ENCODE peak calls at places on chromosomes 1 and 21, in nine cellular contexts. V, P, J, K, S, U, W, I and Q are unnamed samples.

GRCh38 chr1:11882814-11883538 is 24.2 kb upstream of the NPPB start:
- DNase-seq in K (peak), V (no peak), U (no peak), S (no peak), I (no peak), W (no peak), P (no peak), J (peak), Q (no peak)

GRCh38 chr1:30034105-30034626 is 689.2 kb downstream of the MATN1 start:
- DNase-seq in P (no peak), K (no peak), V (no peak), W (no peak), J (no peak), I (no peak), S (no peak), U (peak), Q (no peak)

GRCh38 chr1:46522184-46522968 is 29.1 kb downstream of the KNCN start:
- DNase-seq in K (peak), W (no peak), P (peak), J (peak), S (peak), I (no peak), U (peak), V (peak), Q (peak)

GRCh38 chr1:70486676-70487470 is 75.8 kb downstream of the CTH start:
- DNase-seq in U (no peak), S (peak), W (no peak), V (peak), J (no peak), I (no peak), K (no peak), P (no peak), Q (peak)

GRCh38 chr1:200923607-200924006 is 28.9 kb downstream of the INAVA start:
- DNase-seq in W (no peak), J (no peak), U (no peak), I (no peak), K (no peak), P (no peak), V (peak), S (no peak), Q (no peak)

GRCh38 chr1:101309334-101310221 is 72.8 kb downstream of the S1PR1 start:
- DNase-seq in V (peak), K (peak), S (peak), J (peak), P (peak), W (peak), U (no peak), I (no peak), Q (peak)

GRCh38 chr1:30803562-30803961 is 46.0 kb upstream of the LAPTM5 start:
- DNase-seq in W (no peak), V (no peak), I (no peak), J (no peak), P (no peak), K (no peak), S (no peak), U (no peak), Q (no peak)

GRCh38 chr21:15080504-15080903 is 15.7 kb upstream of the NRIP1 start:
- DNase-seq in U (no peak), P (no peak), W (no peak), J (no peak), V (no peak), I (no peak), K (no peak), S (no peak), Q (no peak)

GRCh38 chr1:160171352-160171751 is 19.0 kb upstream of the CASQ1 start:
- DNase-seq in P (no peak), W (no peak), I (no peak), J (no peak), V (peak), K (no peak), S (peak), U (peak), Q (peak)

DNA sequence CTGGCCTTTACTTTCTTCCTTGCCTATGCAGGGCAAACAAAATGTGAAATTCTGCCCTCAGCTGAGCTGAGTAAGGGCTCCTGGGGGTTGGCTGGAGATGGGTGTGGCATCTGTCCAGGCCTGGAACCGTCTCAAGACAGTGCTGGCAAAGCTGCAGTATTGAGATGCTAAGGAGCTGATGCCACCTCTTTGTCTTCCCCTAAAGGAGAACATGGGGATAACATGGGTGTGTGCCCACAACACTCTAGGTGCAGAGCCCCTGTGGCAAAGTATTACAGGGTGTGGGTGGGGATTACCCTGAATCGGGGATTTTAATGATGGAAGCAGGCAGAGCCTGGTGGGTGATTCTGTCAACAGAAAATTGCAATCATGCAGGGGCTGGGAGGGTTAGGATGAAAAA is 2.5 kb upstream of the ST3GAL3 start:
- DNase-seq in V (no peak), J (peak), U (no peak), P (no peak), I (no peak), S (peak), K (no peak), W (no peak), Q (peak)
- TF ChIP-seq CTCF in V (no peak), J (no peak), U (no peak), P (no peak), I (peak), S (peak), K (no peak), W (no peak), Q (peak)

DNA sequence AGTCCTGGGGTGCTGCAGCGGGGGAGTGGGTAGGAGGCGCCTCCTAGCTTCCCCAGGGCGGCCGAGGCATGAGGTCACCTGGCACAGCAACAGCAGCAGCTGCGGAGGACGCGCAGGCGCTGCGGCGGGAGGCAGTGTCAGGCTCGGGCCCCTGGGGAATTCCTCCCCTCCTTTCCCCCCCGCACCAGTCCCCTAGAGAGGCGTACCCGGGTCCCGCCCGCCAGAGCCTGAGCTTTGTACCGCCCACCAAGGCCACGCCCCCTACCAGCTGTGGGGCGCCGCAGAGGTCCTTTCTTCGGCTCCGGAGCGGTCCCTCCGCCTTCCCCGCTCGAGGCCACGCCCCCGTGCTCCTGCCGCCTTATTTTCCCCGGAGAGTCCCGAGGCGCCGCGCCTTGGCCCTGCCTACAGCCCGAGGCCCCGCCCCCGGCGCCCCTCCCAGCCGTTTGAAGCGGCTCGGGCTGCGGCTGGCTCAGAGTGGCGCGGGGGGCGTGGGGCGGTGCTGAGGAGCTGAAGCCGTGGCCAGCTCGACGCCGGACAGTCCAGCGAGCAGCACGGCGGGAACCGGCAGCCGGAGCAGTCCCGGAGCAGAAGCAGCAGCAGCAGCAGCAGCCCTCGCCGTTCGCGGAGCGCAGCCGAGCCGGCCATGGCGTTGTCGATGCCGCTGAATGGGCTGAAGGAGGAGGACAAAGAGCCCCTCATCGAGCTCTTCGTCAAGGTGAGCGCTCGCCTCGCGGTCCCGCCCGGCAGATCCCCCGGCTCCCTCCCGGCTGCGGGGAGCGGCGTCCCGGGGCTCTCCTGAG is at the start of gene CLIC4:
- DNase-seq in V (peak), I (peak), J (peak), U (peak), P (peak), W (peak), S (peak), K (peak), Q (peak)
- TF ChIP-seq CTCF in V (peak), I (no peak), J (peak), U (no peak), P (peak), W (no peak), S (peak), K (peak), Q (peak)

DNA sequence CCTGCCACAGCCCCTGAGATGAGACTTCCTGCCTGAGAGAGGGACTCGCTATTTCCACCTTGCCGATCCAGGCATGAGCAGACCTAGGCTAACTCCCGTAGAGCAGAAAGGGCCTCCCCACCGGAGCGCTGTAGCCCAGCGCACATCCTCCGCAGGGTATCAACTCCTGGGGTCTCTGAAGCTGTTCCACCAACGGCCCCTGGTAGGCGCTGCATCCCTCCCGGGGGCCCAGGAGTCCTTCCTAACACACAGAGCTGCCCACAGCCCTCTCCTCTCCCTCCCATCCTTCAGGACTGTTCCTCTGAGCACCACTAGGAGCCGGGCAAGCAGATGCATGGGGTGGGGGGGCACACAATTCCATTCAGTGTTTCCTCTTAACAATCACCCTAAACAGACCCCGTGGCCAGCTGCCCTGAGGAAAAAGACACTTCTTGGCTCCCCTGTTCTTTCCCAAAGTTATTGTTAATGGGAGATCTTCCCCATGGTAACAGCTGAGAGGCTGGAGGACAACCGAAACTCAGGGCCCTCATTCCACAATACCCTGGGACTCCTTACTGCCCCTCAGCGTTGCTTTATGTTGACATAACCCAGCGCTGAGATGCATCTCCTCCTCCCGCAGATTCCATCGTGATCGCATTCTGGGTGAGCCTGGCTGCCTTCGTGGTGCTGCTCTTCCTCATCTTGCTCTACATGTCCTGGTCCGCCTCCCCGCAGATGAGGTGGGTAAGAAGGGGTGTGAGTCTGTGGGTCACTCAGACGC is 7.5 kb downstream of the MRAP start:
- DNase-seq in U (no peak), K (no peak), W (no peak), J (no peak), V (no peak), S (peak), I (no peak), P (no peak), Q (no peak)
- TF ChIP-seq CTCF in U (no peak), K (peak), W (no peak), J (no peak), V (peak), S (peak), I (peak), P (no peak), Q (no peak)

GRCh38 chr1:4587721-4588120 is 66.7 kb upstream of the AJAP1 start:
- DNase-seq in U (peak), P (no peak), J (no peak), V (no peak), W (no peak), I (no peak), K (no peak), S (no peak), Q (no peak)

GRCh38 chr1:4585705-4586104 is 68.7 kb upstream of the AJAP1 start:
- DNase-seq in P (no peak), V (no peak), J (no peak), W (no peak), U (peak), S (no peak), I (no peak), K (no peak), Q (no peak)

GRCh38 chr1:4584471-4584870 is 69.9 kb upstream of the AJAP1 start:
- DNase-seq in S (no peak), W (no peak), I (no peak), K (no peak), P (no peak), U (peak), V (no peak), J (no peak), Q (no peak)

GRCh38 chr1:4586611-4587010 is 67.8 kb upstream of the AJAP1 start:
- DNase-seq in J (no peak), S (no peak), P (no peak), K (no peak), W (no peak), V (no peak), U (peak), I (no peak), Q (no peak)

GRCh38 chr1:4585216-4585615 is 69.2 kb upstream of the AJAP1 start:
- DNase-seq in K (peak), I (no peak), V (no peak), S (no peak), J (no peak), W (no peak), P (no peak), U (peak), Q (no peak)
- TF ChIP-seq CTCF in K (peak), I (peak), V (no peak), S (no peak), J (peak), W (peak), P (peak), U (no peak), Q (peak)